ENCODE peak calls at places on chromosomes 11 and 22, in nine cellular contexts. J, Y, E, U, Q, L, B, N and F are unnamed samples.
A peak's percentile ranks its signal among the peaks of the same experiment; 100 is the strongest.

GRCh38 chr11:1978865-1979473 is 18.7 kb downstream of the H19 start:
- DNase-seq in J (no peak), L (no peak), B (no peak), U (no peak), E (no peak), N (no peak), Y (no peak), Q (no peak), F (no peak)

GRCh38 chr11:130407978-130408377 is 20.4 kb downstream of the ADAMTS8 start:
- DNase-seq in N (no peak), E (no peak), Y (no peak), U (no peak), B (no peak), J (no peak), L (no peak), Q (no peak), F (no peak)

GRCh38 chr11:81585534-81585933 is 1148.1 kb downstream of the FAM181B start:
- DNase-seq in B (no peak), U (no peak), J (no peak), Q (no peak), E (no peak), L (no peak), Y (no peak), N (no peak), F (no peak)

GRCh38 chr11:62725686-62726085 is 1.6 kb downstream of the HNRNPUL2 start:
- DNase-seq in Q (no peak), L (no peak), E (no peak), U (no peak), Y (no peak), B (no peak), N (no peak), J (no peak), F (no peak)

GRCh38 chr11:6022954-6023353 is 7.6 kb downstream of the OR56A1 start:
- DNase-seq in J (no peak), B (no peak), Y (no peak), U (no peak), L (peak; percentile 7), E (no peak), N (peak; percentile 70), Q (peak; percentile 54), F (no peak)

GRCh38 chr11:124069429-124070401 is 28.6 kb upstream of the OR10G7 start:
- DNase-seq in L (no peak), Q (peak; percentile 73), J (no peak), N (peak; percentile 78), Y (peak; percentile 31), B (peak; percentile 77), U (peak; percentile 43), E (peak; percentile 11), F (no peak)

GRCh38 chr11:95372097-95372656 is 141.2 kb upstream of the SESN3 start:
- DNase-seq in Y (no peak), Q (no peak), U (no peak), N (no peak), B (no peak), E (no peak), L (no peak), J (no peak), F (no peak)

GRCh38 chr11:118274184-118274583 is 10.1 kb upstream of the MPZL2 start:
- DNase-seq in Y (no peak), L (no peak), Q (no peak), N (no peak), U (no peak), B (no peak), J (no peak), E (no peak), F (no peak)

GRCh38 chr11:61021661-61022212 is 50.3 kb downstream of the CD6 start:
- DNase-seq in B (no peak), L (no peak), J (no peak), Y (peak; percentile 97), N (peak; percentile 49), U (no peak), Q (no peak), E (no peak), F (no peak)

GRCh38 chr22:48745842-48746788 is 1081.6 kb downstream of the BRD1 start:
- DNase-seq in E (no peak), Q (no peak), Y (no peak), B (peak; percentile 1), L (no peak), J (no peak), U (no peak), N (no peak), F (no peak)

GRCh38 chr22:23763579-23764331 is 965 bp downstream of the C22orf15 start:
- DNase-seq in Y (peak; percentile 31), E (no peak), J (no peak), N (no peak), U (no peak), Q (no peak), L (no peak), B (no peak), F (no peak)

GRCh38 chr11:36627471-36627870 is 29.4 kb upstream of the RAG2 start:
- DNase-seq in Y (no peak), B (no peak), E (no peak), J (no peak), U (no peak), L (no peak), Q (no peak), N (no peak), F (no peak)

GRCh38 chr22:20008221-20008995 is 8.2 kb downstream of the ARVCF start:
- DNase-seq in B (no peak), Y (no peak), Q (no peak), J (no peak), L (no peak), U (no peak), N (no peak), E (no peak), F (no peak)

GRCh38 chr22:30821863-30822215 is 127.2 kb downstream of the OSBP2 start:
- DNase-seq in B (no peak), L (no peak), N (no peak), Q (no peak), E (no peak), U (no peak), Y (no peak), J (no peak), F (no peak)

GRCh38 chr11:1119282-1120146 is 38.2 kb upstream of the MUC5AC start:
- DNase-seq in U (no peak), L (no peak), E (no peak), J (no peak), N (no peak), Y (no peak), B (no peak), Q (no peak), F (no peak)

GRCh38 chr11:20020198-20020597 is 140.1 kb downstream of the DBX1 start:
- DNase-seq in J (no peak), Q (no peak), B (no peak), Y (no peak), N (no peak), L (no peak), E (no peak), U (no peak), F (no peak)

GRCh38 chr11:119415966-119416365 is 7.0 kb downstream of the THY1 start:
- DNase-seq in J (no peak), N (no peak), U (no peak), Y (no peak), B (no peak), E (no peak), Q (no peak), L (no peak), F (no peak)

GRCh38 chr22:35621446-35621845 is 4.3 kb upstream of the MB start:
- DNase-seq in Y (no peak), Q (no peak), U (no peak), B (no peak), N (no peak), J (no peak), L (no peak), E (no peak), F (no peak)

GRCh38 chr11:130528862-130529261 is 80.4 kb downstream of the ADAMTS15 start:
- DNase-seq in B (no peak), J (no peak), Y (no peak), U (no peak), E (no peak), N (peak; percentile 39), Q (no peak), L (no peak), F (no peak)

GRCh38 chr11:30364139-30364875 is 41.4 kb downstream of the ARL14EP start:
- DNase-seq in Q (no peak), N (no peak), Y (no peak), L (no peak), U (no peak), E (no peak), B (no peak), J (no peak), F (no peak)

GRCh38 chr11:66973956-66974585 is 1.0 kb upstream of the C11orf86 start:
- DNase-seq in B (no peak), E (no peak), U (no peak), J (no peak), Y (no peak), Q (no peak), L (no peak), N (no peak), F (no peak)

GRCh38 chr11:8870461-8871282 is 40.3 kb upstream of the AKIP1 start:
- DNase-seq in E (peak; percentile 48), L (no peak), Y (peak; percentile 5), N (peak; percentile 62), J (peak; percentile 29), B (peak; percentile 69), U (peak; percentile 50), Q (peak; percentile 39), F (no peak)